ENCODE peak calls at places on chromosomes 11 and 22, in six cellular contexts. F, L, B, R, E and D are unnamed samples.

GRCh38 chr22:39946571-39947407 is 13.4 kb upstream of the TMA7B start:
- DNase-seq in F (no peak), L (no peak), B (peak), R (no peak), E (no peak), D (peak)

GRCh38 chr11:64044730-64045386 is 9.1 kb downstream of the FLRT1 start:
- DNase-seq in F (no peak), L (no peak), B (no peak), R (peak), E (no peak), D (no peak)

GRCh38 chr11:119590651-119591308 is 138.2 kb downstream of the NECTIN1 start:
- DNase-seq in F (no peak), L (no peak), B (no peak), R (no peak), E (no peak), D (no peak)

GRCh38 chr11:9118277-9118676 is 26.9 kb upstream of the SCUBE2 start:
- DNase-seq in F (no peak), L (no peak), B (no peak), R (no peak), E (no peak), D (no peak)

GRCh38 chr11:119671048-119671447 is 58.0 kb downstream of the NECTIN1 start:
- DNase-seq in F (no peak), L (no peak), B (no peak), R (no peak), E (no peak), D (peak)

GRCh38 chr11:45872513-45873356 is 12.7 kb upstream of the MAPK8IP1 start:
- DNase-seq in F (peak), L (peak), B (peak), R (peak), E (no peak), D (peak)

GRCh38 chr11:82846037-82846383 is 54.2 kb downstream of the PRCP start:
- DNase-seq in F (no peak), L (no peak), B (no peak), R (no peak), E (no peak), D (no peak)

GRCh38 chr11:86138958-86139357 is 70.1 kb upstream of the PICALM start:
- DNase-seq in F (no peak), L (no peak), B (no peak), R (no peak), E (peak), D (no peak)

GRCh38 chr22:34841321-34841901 is 224.5 kb upstream of the ISX start:
- DNase-seq in F (no peak), L (peak), B (no peak), R (no peak), E (no peak), D (no peak)

GRCh38 chr11:8814209-8814922 is 96.6 kb upstream of the AKIP1 start:
- DNase-seq in F (no peak), L (no peak), B (no peak), R (no peak), E (no peak), D (peak)

GRCh38 chr11:120715239-120715638 is 203.7 kb downstream of the GRIK4 start:
- DNase-seq in F (no peak), L (no peak), B (peak), R (peak), E (no peak), D (peak)

GRCh38 chr11:74684661-74685060 is 46.6 kb downstream of the CHRDL2 start:
- DNase-seq in F (no peak), L (no peak), B (no peak), R (no peak), E (no peak), D (no peak)

GRCh38 chr11:62574363-62575057 is 819 bp upstream of the EEF1G start:
- DNase-seq in F (no peak), L (no peak), B (peak), R (no peak), E (no peak), D (peak)

GRCh38 chr11:103465555-103466140 is 356.4 kb downstream of the DYNC2H1 start:
- DNase-seq in F (no peak), L (no peak), B (no peak), R (no peak), E (no peak), D (no peak)

GRCh38 chr22:32714458-32715250 is 86.9 kb upstream of the TIMP3 start:
- DNase-seq in F (no peak), L (no peak), B (no peak), R (no peak), E (no peak), D (no peak)

GRCh38 chr11:64013141-64013896 is 22.4 kb upstream of the FLRT1 start:
- DNase-seq in F (no peak), L (no peak), B (no peak), R (no peak), E (no peak), D (no peak)

GRCh38 chr11:29300441-29300840 is 716.4 kb downstream of the KCNA4 start:
- DNase-seq in F (no peak), L (no peak), B (no peak), R (no peak), E (no peak), D (peak)

GRCh38 chr11:34609850-34610249 is 11.0 kb upstream of the EHF start:
- DNase-seq in F (no peak), L (no peak), B (peak), R (peak), E (no peak), D (no peak)

GRCh38 chr22:21940521-21940920 is 12.1 kb downstream of the PPM1F start:
- DNase-seq in F (no peak), L (no peak), B (no peak), R (no peak), E (no peak), D (no peak)

GRCh38 chr11:65900125-65900898 is at the start of gene FOSL1:
- DNase-seq in F (peak), L (peak), B (peak), R (peak), E (peak), D (peak)

GRCh38 chr11:65898656-65899355 is 1.4 kb downstream of the FOSL1 start:
- DNase-seq in F (no peak), L (no peak), B (no peak), R (no peak), E (no peak), D (no peak)

GRCh38 chr11:65897020-65897471 is 3.1 kb downstream of the FOSL1 start:
- DNase-seq in F (no peak), L (no peak), B (no peak), R (no peak), E (no peak), D (no peak)

GRCh38 chr11:65900899-65901180 is 652 bp upstream of the FOSL1 start:
- DNase-seq in F (no peak), L (no peak), B (no peak), R (no peak), E (no peak), D (no peak)

GRCh38 chr11:65899356-65900124 is 648 bp downstream of the FOSL1 start:
- DNase-seq in F (no peak), L (no peak), B (peak), R (peak), E (no peak), D (peak)
- TF ChIP-seq EZH2 in F (no peak), L (peak), B (no peak), R (no peak), E (no peak), D (no peak)

GRCh38 chr22:27685971-27686370 is 115.6 kb downstream of the MN1 start:
- DNase-seq in F (no peak), L (no peak), B (no peak), R (no peak), E (no peak), D (no peak)

GRCh38 chr22:27685515-27685914 is 116.0 kb downstream of the MN1 start:
- DNase-seq in F (no peak), L (no peak), B (peak), R (no peak), E (no peak), D (no peak)

GRCh38 chr22:27684856-27685255 is 116.7 kb downstream of the MN1 start:
- DNase-seq in F (no peak), L (no peak), B (no peak), R (no peak), E (no peak), D (no peak)

GRCh38 chr22:27687984-27688545 is 113.5 kb downstream of the MN1 start:
- DNase-seq in F (no peak), L (no peak), B (no peak), R (peak), E (no peak), D (no peak)

DNA sequence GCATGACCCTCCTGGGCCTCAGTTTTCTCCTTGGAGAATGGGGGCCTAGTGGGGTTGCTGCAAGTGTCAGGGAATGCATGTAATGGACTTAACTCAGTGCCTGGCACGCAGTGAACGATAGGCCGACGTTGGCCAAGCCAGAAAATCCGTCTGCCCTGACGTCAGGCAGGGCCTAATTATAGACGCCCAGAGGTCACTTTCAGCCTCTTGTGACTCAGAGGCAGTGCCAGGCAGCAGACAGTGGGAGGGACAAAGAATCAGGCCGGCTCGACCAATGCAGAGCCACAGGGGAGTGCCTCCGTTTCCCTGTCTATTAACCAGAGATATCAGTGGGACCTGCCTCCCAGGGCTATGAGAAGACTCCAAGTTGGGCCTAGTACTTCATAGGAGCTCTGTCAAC is 115.0 kb downstream of the MN1 start:
- DNase-seq in F (peak), L (no peak), B (peak), R (peak), E (no peak), D (peak)
- TF ChIP-seq POLR2AphosphoS5 in F (no peak), L (no peak), B (no peak), R (no peak), E (no peak), D (no peak)

DNA sequence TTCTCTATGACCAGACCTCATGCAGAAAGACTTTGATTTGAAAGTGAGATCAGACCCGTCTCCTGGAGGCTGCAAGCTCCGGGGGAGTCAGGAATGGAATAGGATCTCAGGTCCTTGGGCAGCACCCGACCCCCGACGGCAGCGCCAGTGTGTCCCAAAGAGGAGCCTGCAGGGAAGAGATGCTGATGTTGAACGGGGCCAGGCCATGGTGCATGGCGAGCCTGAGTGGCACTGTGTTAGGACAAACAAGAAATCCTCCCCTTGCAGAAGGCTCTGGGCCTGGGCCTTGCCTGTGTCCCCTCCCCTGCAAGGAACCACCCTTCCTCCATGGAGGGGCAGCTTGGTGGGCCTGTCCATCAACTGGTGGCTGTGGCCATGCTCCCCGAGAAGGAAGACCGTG is 20.1 kb upstream of the SYT8 start:
- DNase-seq in F (no peak), L (no peak), B (no peak), R (no peak), E (no peak), D (no peak)
- TF ChIP-seq MAX in F (no peak), L (no peak), B (no peak), R (no peak), E (no peak), D (no peak)

DNA sequence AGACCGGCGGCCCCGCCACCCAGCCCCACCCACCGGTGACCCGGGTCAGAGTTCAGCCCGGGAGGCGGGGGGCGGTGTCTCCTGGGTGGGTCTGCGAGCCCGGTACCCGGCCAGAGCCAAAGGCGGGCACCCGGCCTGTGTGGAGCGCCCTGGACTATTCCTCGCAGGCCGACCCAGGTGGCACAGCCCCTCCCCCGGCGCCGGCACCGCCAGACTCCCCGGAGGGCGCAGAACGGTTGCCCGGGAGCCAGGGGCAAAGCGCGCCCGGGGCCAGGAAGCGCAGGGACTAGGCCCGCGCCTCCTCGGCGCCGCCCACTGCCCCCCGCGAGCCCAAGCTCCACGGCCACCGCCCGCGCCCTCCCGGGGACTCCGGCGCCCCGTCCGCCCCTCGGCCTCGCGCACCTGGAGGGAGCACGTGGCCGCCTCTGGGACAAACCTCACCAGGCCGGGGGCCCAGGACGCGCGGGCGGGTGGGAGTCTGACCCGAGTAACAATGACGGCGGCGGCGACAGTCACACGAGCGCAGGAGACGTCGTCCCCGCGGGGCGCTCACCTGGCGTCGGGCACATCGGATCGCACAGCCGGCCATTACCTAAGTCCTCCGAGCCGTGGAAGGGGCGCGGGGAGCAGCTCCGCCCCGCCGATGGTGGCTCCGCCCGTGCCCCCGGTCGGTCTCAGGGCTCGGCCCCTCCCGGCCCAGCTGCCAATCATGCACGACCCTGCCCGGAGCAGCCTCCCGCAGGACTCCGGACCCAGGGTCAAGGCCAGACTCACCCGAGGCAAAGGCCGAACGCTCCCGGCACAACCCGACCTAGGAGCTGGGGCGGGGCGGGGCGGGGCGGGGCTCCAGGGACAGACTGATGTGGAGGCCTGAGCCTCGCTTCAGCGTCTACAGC is 7.5 kb downstream of the PLXNB2 start:
- DNase-seq in F (no peak), L (peak), B (no peak), R (no peak), E (no peak), D (no peak)
- TF ChIP-seq EZH2 in F (no peak), L (no peak), B (no peak), R (no peak), E (no peak), D (no peak)

GRCh38 chr11:111308140-111308539 is 9.8 kb downstream of the POU2AF3 start:
- DNase-seq in F (no peak), L (no peak), B (no peak), R (peak), E (no peak), D (no peak)

GRCh38 chr11:111310723-111311122 is 12.4 kb downstream of the POU2AF3 start:
- DNase-seq in F (no peak), L (no peak), B (no peak), R (no peak), E (no peak), D (no peak)

GRCh38 chr11:111312076-111312475 is 13.7 kb downstream of the POU2AF3 start:
- DNase-seq in F (no peak), L (no peak), B (no peak), R (no peak), E (no peak), D (no peak)

GRCh38 chr11:111309516-111309915 is 11.2 kb downstream of the POU2AF3 start:
- DNase-seq in F (no peak), L (no peak), B (no peak), R (no peak), E (no peak), D (no peak)

DNA sequence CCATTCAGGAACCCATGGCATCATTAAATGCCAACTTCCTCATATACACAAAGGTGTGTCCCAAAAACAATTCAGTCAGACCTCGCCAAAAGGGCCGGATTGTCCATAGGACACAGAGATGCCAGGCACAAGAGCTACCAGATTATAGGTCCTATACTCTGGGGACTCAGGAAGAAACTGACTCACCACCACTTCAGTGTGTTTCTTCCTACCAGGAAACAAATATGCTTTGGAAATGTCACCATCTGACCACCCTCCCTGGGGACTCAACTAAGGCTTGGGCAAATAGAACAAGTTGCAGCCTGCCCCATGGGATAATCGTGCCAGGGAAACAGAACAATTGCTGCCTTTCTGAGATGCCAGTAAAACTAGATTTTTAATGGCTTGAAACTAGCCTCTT is 11.7 kb downstream of the POU2AF3 start:
- DNase-seq in F (no peak), L (no peak), B (no peak), R (no peak), E (no peak), D (no peak)
- TF ChIP-seq POLR2AphosphoS5 in F (no peak), L (no peak), B (no peak), R (no peak), E (no peak), D (no peak)